ENCODE peak calls at places on chromosome 6, in eight cellular contexts. R is fibroblast of mammary gland, Q is fibroblast of the aortic adventitia, V is foreskin fibroblast, K is upper lobe of right lung, A is IMR-90, U is ovary, S is cardiac muscle cell. X is an unnamed sample.

GRCh38 chr6:132218063-132218696 is 183.1 kb downstream of the MOXD1 start:
- DNase-seq in K (no peak), A (peak; percentile 68), Q (peak; percentile 67), S (peak; percentile 60), U (no peak), R (peak; percentile 48), V (peak; percentile 56), X (peak; percentile 74)

GRCh38 chr6:106056738-106057390 is 29.3 kb upstream of the PRDM1 start:
- DNase-seq in R (no peak), U (no peak), S (no peak), A (no peak), V (no peak), K (no peak), Q (no peak), X (no peak)

GRCh38 chr6:42896178-42896719 is 16.8 kb downstream of the RPL7L1 start:
- DNase-seq in A (no peak), Q (no peak), R (no peak), K (no peak), U (no peak), S (no peak), V (no peak), X (no peak)

GRCh38 chr6:91860951-91861350 is 1274.1 kb upstream of the MAP3K7 start:
- DNase-seq in V (no peak), Q (no peak), K (no peak), S (peak; percentile 2), U (no peak), A (peak; percentile 58), R (no peak), X (no peak)

GRCh38 chr6:111096246-111096645 is 8.9 kb downstream of the SLC16A10 start:
- DNase-seq in S (no peak), Q (no peak), R (no peak), U (no peak), K (peak; percentile 77), A (no peak), V (no peak), X (no peak)

GRCh38 chr6:72283571-72283970 is 338.3 kb upstream of the KCNQ5 start:
- DNase-seq in V (no peak), K (no peak), A (no peak), S (no peak), Q (no peak), U (no peak), R (no peak), X (no peak)

GRCh38 chr6:4712291-4712690 is 63.9 kb upstream of the CDYL start:
- DNase-seq in V (no peak), Q (no peak), U (no peak), R (no peak), S (no peak), A (no peak), K (no peak), X (no peak)

GRCh38 chr6:79431469-79431868 is 105.8 kb downstream of the LCA5 start:
- DNase-seq in V (no peak), S (no peak), A (no peak), Q (no peak), K (no peak), R (no peak), U (no peak), X (peak; percentile 10)

GRCh38 chr6:132130530-132131298 is 179.5 kb upstream of the CCN2 start:
- DNase-seq in Q (peak; percentile 66), V (peak; percentile 38), U (peak; percentile 43), R (peak; percentile 77), S (peak; percentile 87), K (no peak), A (peak; percentile 68), X (peak; percentile 89)

GRCh38 chr6:108589244-108589730 is 28.6 kb downstream of the FOXO3 start:
- DNase-seq in S (peak; percentile 88), R (peak; percentile 74), V (peak; percentile 78), U (peak; percentile 79), Q (peak; percentile 76), A (peak; percentile 63), K (peak; percentile 85), X (peak; percentile 83)

GRCh38 chr6:33028220-33028849 is 18.9 kb upstream of the HLA-DOA start:
- DNase-seq in U (no peak), S (no peak), R (no peak), V (no peak), K (no peak), A (no peak), Q (no peak), X (no peak)

GRCh38 chr6:149363154-149363553 is 36.9 kb upstream of the SUMO4 start:
- DNase-seq in V (no peak), A (no peak), Q (no peak), U (no peak), R (no peak), K (no peak), S (no peak), X (no peak)

GRCh38 chr6:40438556-40438955 is 148.6 kb downstream of the LRFN2 start:
- DNase-seq in U (no peak), S (no peak), R (no peak), A (no peak), Q (no peak), V (no peak), K (no peak), X (no peak)

GRCh38 chr6:11447265-11447664 is 90.3 kb upstream of the TMEM170B start:
- DNase-seq in V (no peak), R (no peak), K (no peak), U (no peak), Q (no peak), S (no peak), A (no peak), X (no peak)

GRCh38 chr6:138088307-138088744 is 18.9 kb downstream of the PERP start:
- DNase-seq in S (peak; percentile 34), V (peak; percentile 90), U (no peak), Q (peak; percentile 73), A (peak; percentile 97), R (peak; percentile 90), K (no peak), X (peak; percentile 33)

GRCh38 chr6:54574671-54575070 is 266.4 kb downstream of the TINAG start:
- DNase-seq in K (no peak), A (no peak), V (no peak), S (no peak), U (no peak), Q (no peak), R (no peak), X (no peak)

GRCh38 chr6:109853951-109854350 is 124.2 kb upstream of the GPR6 start:
- DNase-seq in V (no peak), K (no peak), S (no peak), R (no peak), A (no peak), Q (no peak), U (no peak), X (no peak)

GRCh38 chr6:35173068-35174042 is 32.2 kb upstream of the TCP11 start:
- DNase-seq in K (no peak), V (peak; percentile 55), A (no peak), Q (no peak), S (no peak), R (peak; percentile 43), U (no peak), X (no peak)

GRCh38 chr6:156828280-156828703 is 51.1 kb downstream of the ARID1B start:
- DNase-seq in Q (peak; percentile 77), K (no peak), S (peak; percentile 67), V (peak; percentile 92), R (peak; percentile 97), U (no peak), A (peak; percentile 91), X (peak; percentile 64)

GRCh38 chr6:28710466-28711191 is 184.9 kb downstream of the GPX5 start:
- DNase-seq in A (peak; percentile 58), V (no peak), Q (peak; percentile 33), S (peak; percentile 52), K (no peak), R (peak; percentile 82), U (no peak), X (peak; percentile 25)

DNA sequence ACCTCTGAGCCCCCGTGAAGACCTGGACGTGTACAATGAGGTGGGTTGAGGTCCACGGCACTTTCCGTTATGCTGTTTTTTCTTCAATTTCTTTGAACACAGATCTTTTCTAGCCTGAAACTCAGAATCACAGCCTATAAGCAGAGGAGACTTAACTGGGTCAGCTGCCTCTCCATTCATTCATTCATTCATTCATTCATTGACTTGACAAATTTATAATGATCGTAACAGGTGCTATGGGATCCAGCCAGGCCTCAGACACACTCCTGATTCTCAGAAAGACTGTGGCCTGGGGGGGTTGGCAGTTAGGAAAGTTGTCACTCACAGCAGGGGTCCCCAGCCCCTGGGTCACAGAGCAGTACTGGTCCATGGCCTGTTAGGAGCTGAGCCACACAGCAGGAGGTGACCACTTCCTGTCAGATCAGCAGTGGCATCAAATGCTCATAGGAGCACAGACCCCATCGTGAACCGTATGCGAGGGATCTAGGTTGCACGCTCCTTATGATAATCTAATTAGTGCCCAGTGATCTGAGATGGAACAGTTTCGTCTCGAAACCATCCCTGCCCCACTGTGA is 38.6 kb upstream of the IRF4 start:
- DNase-seq in V (no peak), R (no peak), K (no peak), S (no peak), A (no peak), Q (no peak), U (no peak), X (no peak)
- H3K4me3 ChIP-seq in V (no peak overlapping the region), R (no peak overlapping the region), K (no peak overlapping the region), S (no peak overlapping the region), A (no peak overlapping the region), Q (no peak overlapping the region), U (no peak overlapping the region), X (no peak overlapping the region)

GRCh38 chr6:6285679-6286078 is 34.8 kb downstream of the F13A1 start:
- DNase-seq in A (no peak), Q (no peak), K (no peak), R (no peak), S (no peak), V (no peak), U (no peak), X (no peak)
- H3K4me3 ChIP-seq in A (no peak overlapping the region), Q (no peak overlapping the region), K (no peak overlapping the region), R (no peak overlapping the region), S (no peak overlapping the region), V (no peak overlapping the region), U (no peak overlapping the region), X (no peak overlapping the region)

GRCh38 chr6:16163066-16163465 is 34.2 kb downstream of the MYLIP start:
- DNase-seq in A (no peak), S (no peak), V (no peak), U (no peak), Q (no peak), R (no peak), K (no peak), X (no peak)

GRCh38 chr6:16168121-16168520 is 39.2 kb downstream of the MYLIP start:
- DNase-seq in A (no peak), U (no peak), Q (peak; percentile 28), V (no peak), K (no peak), R (no peak), S (no peak), X (no peak)

GRCh38 chr6:16167219-16167618 is 38.3 kb downstream of the MYLIP start:
- DNase-seq in Q (no peak), R (no peak), U (no peak), K (no peak), A (no peak), S (no peak), V (no peak), X (no peak)

GRCh38 chr6:16163535-16164300 is 34.8 kb downstream of the MYLIP start:
- DNase-seq in V (no peak), R (peak; percentile 8), Q (peak; percentile 19), S (peak; percentile 43), K (no peak), U (no peak), A (no peak), X (peak; percentile 35)

GRCh38 chr6:16165641-16166040 is 36.8 kb downstream of the MYLIP start:
- DNase-seq in Q (no peak), A (no peak), V (no peak), K (no peak), S (no peak), R (no peak), U (no peak), X (no peak)
- H3K4me3 ChIP-seq in Q (no peak overlapping the region), A (no peak overlapping the region), V (no peak overlapping the region), K (no peak overlapping the region), S (no peak overlapping the region), R (no peak overlapping the region), U (no peak overlapping the region), X (no peak overlapping the region)

GRCh38 chr6:55953384-55953783 is 78.0 kb upstream of the BMP5 start:
- DNase-seq in A (peak; percentile 74), V (peak; percentile 71), U (no peak), Q (peak; percentile 82), K (no peak), R (peak; percentile 82), S (peak; percentile 75), X (peak; percentile 78)
- H3K4me3 ChIP-seq in A (no peak overlapping the region), V (peak overlapping the region; percentile 37), U (no peak overlapping the region), Q (peak overlapping the region; percentile 27), K (peak overlapping the region; percentile 27), R (peak overlapping the region; percentile 34), S (no peak overlapping the region), X (peak overlapping the region; percentile 27)

X was measured in cardiac fibroblast.